ENCODE peak calls at places on chromosomes 3 and 15, in ten cellular contexts. H is stimulated activated CD4-positive, alpha-beta T cell treated with anti-CD3 and anti-CD28 coated beads, Interleukin-1b, Interleukin-23, amount 100 ng/mL, for 1 hour; P is Calu3; U is pancreas; I is skeletal muscle cell; V is stomach; S is T47D; O is activated effector memory CD4-positive, alpha-beta T cell treated with anti-CD3 and anti-CD28 coated beads, Interleukin-2, amount 50 U/mL, for 16 hours; Z is NCI-H1436; D is NCI-H1417 treated with DMSO at 0.1 percent for 48 hours. L is an unnamed sample.

GRCh38 chr3:176961916-176962315 is 235.4 kb downstream of the TBL1XR1 start:
- DNase-seq in P (no peak), U (no peak), Z (no peak), D (no peak), V (no peak), O (no peak), S (no peak), I (no peak), H (no peak), L (no peak)

GRCh38 chr3:22450785-22451400 is 699.9 kb upstream of the ZNF385D start:
- DNase-seq in H (no peak), I (peak), P (no peak), D (no peak), V (no peak), U (no peak), S (no peak), O (no peak), Z (no peak), L (no peak)

GRCh38 chr3:53141468-53141840 is 11.2 kb upstream of the RFT1 start:
- DNase-seq in S (no peak), D (no peak), I (no peak), P (no peak), Z (no peak), U (no peak), H (no peak), V (no peak), O (no peak), L (no peak)

GRCh38 chr3:157493627-157494550 is 9.3 kb downstream of the VEPH1 start:
- DNase-seq in V (no peak), U (no peak), O (no peak), I (no peak), D (peak), S (no peak), H (no peak), P (peak), Z (no peak), L (no peak)

GRCh38 chr3:14441240-14441919 is 39.0 kb downstream of the SLC6A6 start:
- DNase-seq in V (no peak), D (no peak), O (no peak), H (no peak), S (no peak), U (no peak), Z (no peak), I (no peak), P (no peak), L (no peak)

GRCh38 chr3:134309987-134310700 is 59.5 kb upstream of the RYK start:
- DNase-seq in S (peak), U (no peak), O (no peak), D (no peak), H (no peak), P (no peak), Z (no peak), I (no peak), V (no peak), L (peak)

GRCh38 chr3:62332771-62333381 is 40.5 kb downstream of the FEZF2 start:
- DNase-seq in O (no peak), S (no peak), H (no peak), I (no peak), Z (no peak), V (no peak), P (peak), U (no peak), D (no peak), L (no peak)

GRCh38 chr3:162317046-162317445 is 820.4 kb downstream of the OTOL1 start:
- DNase-seq in Z (no peak), H (no peak), P (no peak), U (no peak), O (no peak), S (no peak), I (no peak), D (no peak), V (no peak), L (no peak)

GRCh38 chr15:21262851-21263400 is 177.4 kb downstream of the POTEB3 start:
- DNase-seq in S (no peak), P (no peak), I (no peak), H (no peak), U (no peak), V (no peak), D (no peak), O (no peak), Z (no peak), L (no peak)

GRCh38 chr15:73599934-73600333 is 33.3 kb downstream of the NPTN start:
- DNase-seq in U (no peak), I (no peak), P (peak), S (no peak), D (no peak), V (no peak), Z (no peak), H (no peak), O (no peak), L (no peak)

GRCh38 chr3:48607519-48607918 is 1.9 kb downstream of the UQCRC1 start:
- DNase-seq in Z (no peak), O (no peak), P (no peak), I (no peak), V (no peak), H (no peak), D (no peak), S (no peak), U (no peak), L (peak)

GRCh38 chr15:55319537-55320325 is 709 bp downstream of the PIGB start:
- DNase-seq in D (no peak), H (no peak), Z (no peak), O (no peak), S (no peak), I (no peak), V (peak), U (no peak), P (no peak), L (peak)

GRCh38 chr3:192897005-192897404 is 20.7 kb downstream of the MB21D2 start:
- DNase-seq in Z (no peak), I (no peak), D (no peak), O (no peak), V (no peak), S (no peak), P (peak), H (no peak), U (no peak), L (no peak)

GRCh38 chr3:152969557-152970300 is 134.8 kb downstream of the P2RY1 start:
- DNase-seq in U (no peak), S (no peak), V (no peak), O (no peak), Z (no peak), H (no peak), I (peak), P (no peak), D (no peak), L (no peak)

GRCh38 chr3:159835126-159835525 is 153.5 kb upstream of the IL12A start:
- DNase-seq in P (no peak), U (no peak), O (no peak), Z (no peak), S (no peak), H (no peak), I (no peak), V (no peak), D (no peak), L (no peak)

GRCh38 chr15:59190291-59190690 is 16.4 kb upstream of the LDHAL6B start:
- DNase-seq in P (no peak), H (no peak), Z (no peak), S (no peak), I (no peak), U (no peak), O (no peak), D (no peak), V (no peak), L (no peak)

GRCh38 chr3:62911531-62911930 is 36.3 kb upstream of the CADPS start:
- DNase-seq in S (no peak), V (no peak), U (no peak), H (no peak), I (no peak), P (no peak), O (no peak), D (no peak), Z (no peak), L (no peak)

GRCh38 chr3:69204315-69204957 is 82.0 kb upstream of the LMOD3 start:
- DNase-seq in V (no peak), P (peak), I (no peak), O (peak), Z (no peak), U (no peak), S (no peak), D (no peak), H (peak), L (no peak)

GRCh38 chr15:32641517-32642059 is at the start of gene SCG5:
- DNase-seq in U (peak), H (no peak), D (no peak), Z (peak), V (no peak), S (no peak), P (no peak), O (no peak), I (no peak), L (peak)

GRCh38 chr3:187165144-187165543 is 25.8 kb upstream of the RPL39L start:
- DNase-seq in Z (peak), O (no peak), H (no peak), V (no peak), S (peak), D (peak), P (peak), I (no peak), U (peak), L (peak)

GRCh38 chr3:29080967-29081366 is 199.9 kb upstream of the RBMS3 start:
- DNase-seq in D (no peak), S (no peak), U (no peak), P (no peak), H (no peak), Z (no peak), V (no peak), O (no peak), I (no peak), L (no peak)

GRCh38 chr15:52103217-52104207 is 9.1 kb downstream of the BCL2L10 start:
- DNase-seq in S (no peak), V (no peak), I (peak), D (no peak), O (no peak), Z (no peak), U (peak), P (peak), H (no peak), L (peak)

GRCh38 chr3:49703443-49703927 is 14.1 kb downstream of the RNF123 start:
- DNase-seq in U (peak), S (peak), H (no peak), V (peak), I (no peak), P (peak), O (peak), D (no peak), Z (peak), L (peak)

GRCh38 chr3:73729969-73730440 is 105.3 kb upstream of the PDZRN3 start:
- DNase-seq in V (peak), U (peak), P (no peak), D (no peak), H (no peak), Z (no peak), S (no peak), I (peak), O (no peak), L (peak)

GRCh38 chr3:98980915-98981596 is 79.6 kb upstream of the DCBLD2 start:
- DNase-seq in H (no peak), P (no peak), Z (no peak), U (no peak), I (peak), O (no peak), S (no peak), D (no peak), V (no peak), L (no peak)

L was measured in transverse colon.